ENCODE peak calls at places on chromosomes 4 and X, in ten cellular contexts. One of them, this sample, is unnamed.

GRCh38 chr4:1975880-1976279 is 32.9 kb downstream of the NELFA start:
- DNase-seq in osteoblast: peak
- DNase-seq in astrocyte: no peak
- DNase-seq in T1000: no peak
- DNase-seq in left cardiac atrium: no peak
- DNase-seq in NCI-H2171 treated with DMSO at 0.1 percent for 48 hours: no peak
- DNase-seq in stomach: no peak
- DNase-seq in K562: no peak
- DNase-seq in posterior vena cava: peak
- DNase-seq in fibroblast of the aortic adventitia: no peak
- DNase-seq in this sample: no peak

GRCh38 chr4:128854433-128854832 is 44.9 kb downstream of the JADE1 start:
- DNase-seq in osteoblast: peak
- DNase-seq in fibroblast of the aortic adventitia: no peak
- DNase-seq in stomach: no peak
- DNase-seq in K562: no peak
- DNase-seq in left cardiac atrium: no peak
- DNase-seq in posterior vena cava: no peak
- DNase-seq in T1000: no peak
- DNase-seq in NCI-H2171 treated with DMSO at 0.1 percent for 48 hours: no peak
- DNase-seq in astrocyte: peak
- DNase-seq in this sample: no peak

GRCh38 chr4:71867598-71867997 is 83.7 kb upstream of the GC start:
- DNase-seq in osteoblast: no peak
- DNase-seq in K562: no peak
- DNase-seq in fibroblast of the aortic adventitia: peak
- DNase-seq in stomach: no peak
- DNase-seq in astrocyte: no peak
- DNase-seq in NCI-H2171 treated with DMSO at 0.1 percent for 48 hours: no peak
- DNase-seq in posterior vena cava: no peak
- DNase-seq in left cardiac atrium: no peak
- DNase-seq in T1000: no peak
- DNase-seq in this sample: no peak

GRCh38 chr4:76380561-76380960 is 40.4 kb downstream of the CCDC158 start:
- DNase-seq in left cardiac atrium: no peak
- DNase-seq in T1000: no peak
- DNase-seq in K562: no peak
- DNase-seq in stomach: no peak
- DNase-seq in astrocyte: no peak
- DNase-seq in posterior vena cava: no peak
- DNase-seq in NCI-H2171 treated with DMSO at 0.1 percent for 48 hours: no peak
- DNase-seq in fibroblast of the aortic adventitia: no peak
- DNase-seq in osteoblast: no peak
- DNase-seq in this sample: no peak

GRCh38 chr4:112147697-112148096 is 2.4 kb downstream of the FAM241A start:
- DNase-seq in stomach: no peak
- DNase-seq in posterior vena cava: no peak
- DNase-seq in NCI-H2171 treated with DMSO at 0.1 percent for 48 hours: no peak
- DNase-seq in astrocyte: no peak
- DNase-seq in left cardiac atrium: no peak
- DNase-seq in fibroblast of the aortic adventitia: peak
- DNase-seq in T1000: no peak
- DNase-seq in osteoblast: peak
- DNase-seq in K562: no peak
- DNase-seq in this sample: no peak

GRCh38 chrX:114959729-114960128 is 57.7 kb downstream of the IL13RA2 start:
- DNase-seq in osteoblast: no peak
- DNase-seq in fibroblast of the aortic adventitia: peak
- DNase-seq in NCI-H2171 treated with DMSO at 0.1 percent for 48 hours: no peak
- DNase-seq in astrocyte: peak
- DNase-seq in stomach: no peak
- DNase-seq in left cardiac atrium: no peak
- DNase-seq in K562: no peak
- DNase-seq in T1000: no peak
- DNase-seq in posterior vena cava: no peak
- DNase-seq in this sample: no peak

GRCh38 chr4:186701788-186702187 is 21.9 kb downstream of the FAT1 start:
- DNase-seq in astrocyte: no peak
- DNase-seq in osteoblast: no peak
- DNase-seq in posterior vena cava: peak
- DNase-seq in K562: no peak
- DNase-seq in NCI-H2171 treated with DMSO at 0.1 percent for 48 hours: no peak
- DNase-seq in stomach: no peak
- DNase-seq in fibroblast of the aortic adventitia: no peak
- DNase-seq in T1000: no peak
- DNase-seq in left cardiac atrium: no peak
- DNase-seq in this sample: no peak

GRCh38 chr4:74654230-74654681 is 140.1 kb downstream of the BTC start:
- DNase-seq in left cardiac atrium: no peak
- DNase-seq in T1000: no peak
- DNase-seq in astrocyte: peak
- DNase-seq in K562: no peak
- DNase-seq in NCI-H2171 treated with DMSO at 0.1 percent for 48 hours: no peak
- DNase-seq in posterior vena cava: no peak
- DNase-seq in stomach: no peak
- DNase-seq in osteoblast: no peak
- DNase-seq in fibroblast of the aortic adventitia: no peak
- DNase-seq in this sample: no peak

GRCh38 chrX:49884290-49884862 is 5.1 kb downstream of the USP27X start:
- DNase-seq in T1000: no peak
- DNase-seq in posterior vena cava: no peak
- DNase-seq in NCI-H2171 treated with DMSO at 0.1 percent for 48 hours: peak
- DNase-seq in K562: peak
- DNase-seq in astrocyte: no peak
- DNase-seq in stomach: peak
- DNase-seq in osteoblast: peak
- DNase-seq in fibroblast of the aortic adventitia: peak
- DNase-seq in left cardiac atrium: peak
- DNase-seq in this sample: peak

GRCh38 chr4:183333983-183334382 is 11.8 kb upstream of the CLDN24 start:
- DNase-seq in T1000: no peak
- DNase-seq in astrocyte: no peak
- DNase-seq in left cardiac atrium: no peak
- DNase-seq in osteoblast: no peak
- DNase-seq in NCI-H2171 treated with DMSO at 0.1 percent for 48 hours: no peak
- DNase-seq in fibroblast of the aortic adventitia: no peak
- DNase-seq in stomach: no peak
- DNase-seq in K562: no peak
- DNase-seq in posterior vena cava: peak
- DNase-seq in this sample: no peak

This sample was measured in HS-27A.